ENCODE peak calls at places on chromosomes 5 and 9, in four cellular contexts. L is GM13977, O is heart left ventricle, I is GM23338. J is an unnamed sample.

GRCh38 chr5:161975350-161975749 is 92.2 kb upstream of the GABRG2 start:
- DNase-seq in O (no peak), I (no peak), L (no peak), J (no peak)

GRCh38 chr5:140875085-140876065 is at the start of gene PCDHA12:
- DNase-seq in L (no peak), I (peak), O (no peak), J (no peak)

GRCh38 chr9:16103613-16104012 is 550.8 kb downstream of the CCDC171 start:
- DNase-seq in I (no peak), O (no peak), L (no peak), J (no peak)

GRCh38 chr9:138122676-138123075 is 245.1 kb downstream of the CACNA1B start:
- DNase-seq in I (no peak), O (no peak), L (no peak), J (no peak)

GRCh38 chr9:33687779-33688178 is 107.6 kb upstream of the PRSS3 start:
- DNase-seq in I (no peak), O (no peak), L (no peak), J (no peak)

GRCh38 chr5:136766456-136766855 is 401.1 kb upstream of the TRPC7 start:
- DNase-seq in I (no peak), O (no peak), L (no peak), J (no peak)

GRCh38 chr5:93586948-93587918 is 4.2 kb downstream of the NR2F1 start:
- DNase-seq in O (no peak), I (peak), L (no peak), J (no peak)

GRCh38 chr5:179275941-179276837 is 69.1 kb downstream of the ADAMTS2 start:
- DNase-seq in O (peak), L (no peak), I (no peak), J (no peak)

GRCh38 chr9:1726993-1727759 is 288.0 kb upstream of the SMARCA2 start:
- DNase-seq in I (peak), L (no peak), O (no peak), J (peak)

GRCh38 chr9:81649475-81649874 is 39.9 kb downstream of the TLE1 start:
- DNase-seq in L (no peak), O (no peak), I (peak), J (no peak)

DNA sequence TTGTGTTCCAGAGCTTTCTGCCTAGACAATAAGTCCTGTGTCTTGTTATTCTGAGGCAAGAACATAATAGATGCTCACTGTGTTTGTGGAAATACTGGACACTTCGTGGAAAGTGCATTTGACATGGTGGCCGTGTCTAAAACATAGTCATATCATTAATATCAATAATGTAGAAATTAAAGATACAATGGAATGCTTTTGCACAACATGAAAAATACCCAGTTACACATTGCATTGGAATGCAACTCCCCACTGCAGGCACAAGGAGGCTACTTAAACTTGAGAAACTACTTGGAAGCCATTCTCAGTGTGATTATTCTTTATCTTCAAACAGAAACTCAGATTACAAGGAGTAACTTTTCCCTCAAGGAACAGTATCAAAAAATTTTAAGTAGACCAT is 145.3 kb upstream of the ZNF462 start:
- DNase-seq in I (peak), O (no peak), L (no peak), J (no peak)
- TF ChIP-seq CTCF in I (peak), O (no peak), L (no peak), J (no peak)

DNA sequence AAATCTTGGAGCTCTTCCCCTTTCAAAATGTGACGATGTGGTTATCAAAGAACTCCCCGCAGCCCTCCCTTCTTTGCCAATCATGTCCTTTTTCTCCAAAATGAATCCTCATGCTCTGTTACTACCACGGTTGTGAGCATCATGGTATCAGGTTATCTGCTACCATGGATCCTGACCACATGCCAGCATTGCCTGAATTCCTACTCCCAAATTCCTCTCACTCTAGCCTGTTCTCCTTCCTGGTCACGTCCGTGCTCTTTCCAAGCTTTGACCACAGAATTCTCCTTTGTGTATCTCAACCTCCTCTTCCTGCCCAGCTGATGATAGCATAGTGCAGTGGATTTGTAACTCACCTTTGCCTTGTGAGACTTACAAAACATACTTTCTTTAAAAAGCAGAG is 59.5 kb upstream of the FBXL7 start:
- DNase-seq in I (peak), L (no peak), O (no peak), J (no peak)
- TF ChIP-seq CTCF in I (no peak), L (no peak), O (no peak), J (no peak)

DNA sequence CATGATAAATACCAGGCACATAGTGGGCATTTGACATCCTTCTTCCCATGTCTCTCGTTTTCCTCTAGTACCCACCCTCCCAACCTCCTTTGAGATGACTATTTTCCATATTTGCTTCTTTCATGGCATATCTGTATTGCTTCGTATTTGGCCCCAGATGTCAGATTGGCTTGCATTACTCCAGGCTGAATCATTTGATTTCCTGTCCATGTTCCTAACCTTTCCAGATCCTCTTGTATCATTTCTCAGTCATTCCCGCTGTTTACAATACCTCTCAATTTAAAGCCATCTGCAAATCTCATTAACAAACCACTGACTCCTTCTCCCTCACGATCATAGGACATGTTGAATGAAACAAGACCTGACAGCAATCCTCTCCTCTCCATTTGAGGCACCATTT is 19.9 kb downstream of the MTX3 start:
- DNase-seq in I (no peak), O (no peak), L (no peak), J (no peak)
- TF ChIP-seq CTCF in I (no peak), O (no peak), L (no peak), J (no peak)

GRCh38 chr5:86115164-86115563 is 502.6 kb upstream of the COX7C start:
- DNase-seq in I (no peak), O (no peak), L (no peak), J (no peak)

DNA sequence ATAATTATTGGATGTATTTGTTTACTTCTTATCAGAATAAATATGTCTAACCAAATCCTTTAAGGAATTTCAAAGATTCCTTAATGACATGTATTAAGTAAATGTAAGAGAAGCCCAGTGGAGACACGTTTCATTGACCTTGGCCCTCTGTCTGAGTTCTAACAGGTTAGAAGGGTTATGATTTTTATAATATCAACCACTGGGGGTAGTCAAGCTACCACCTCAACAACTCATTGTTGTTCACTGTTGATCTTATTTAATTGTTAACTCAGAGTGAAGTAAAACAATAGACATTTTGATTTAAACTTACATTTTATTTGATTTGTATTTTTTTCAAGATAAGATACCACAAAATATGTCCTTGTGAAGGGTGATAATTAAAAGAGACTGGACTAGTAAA is 499.2 kb upstream of the COX7C start:
- DNase-seq in L (no peak), O (no peak), I (peak), J (no peak)
- TF ChIP-seq CTCF in L (no peak), O (no peak), I (no peak), J (no peak)

GRCh38 chr5:134511796-134512660 is 13.4 kb upstream of the JADE2 start:
- DNase-seq in I (peak), L (no peak), O (peak), J (peak)
- TF ChIP-seq CTCF in I (peak), L (no peak), O (peak), J (no peak)

GRCh38 chr5:54312499-54312898 is 2.1 kb upstream of the ARL15 start:
- DNase-seq in L (no peak), O (no peak), I (no peak), J (no peak)
- TF ChIP-seq CTCF in L (no peak), O (no peak), I (no peak), J (no peak)

DNA sequence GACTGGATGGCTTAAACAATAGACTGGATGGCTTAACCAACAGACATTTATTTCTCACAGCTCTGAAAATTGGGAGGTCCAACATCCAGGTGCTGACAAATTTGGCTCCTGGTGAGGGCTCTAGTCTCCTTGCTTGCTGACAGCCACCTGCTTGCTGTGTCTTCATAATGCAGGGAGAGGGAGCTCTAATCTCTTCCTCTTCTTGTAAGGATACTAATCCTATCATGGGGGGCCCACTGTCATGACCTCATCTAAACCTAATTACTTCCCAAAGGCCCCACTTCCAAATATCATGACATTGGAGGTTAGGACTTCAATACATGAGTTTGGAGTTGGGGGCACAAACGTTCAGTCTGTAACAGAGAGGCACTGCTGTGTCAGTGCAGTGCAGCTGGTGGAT is 26.4 kb downstream of the FOXD1 start:
- DNase-seq in I (peak), L (no peak), O (no peak), J (no peak)
- TF ChIP-seq CTCF in I (peak), L (no peak), O (no peak), J (no peak)

J was measured in activated CD8-positive, alpha-beta T cell treated with anti-CD3 and anti-CD28 coated beads for 36 hours.